ENCODE peak calls at places on chromosomes 12 and 14, in nine cellular contexts. J is IMR-90; E is neuronal stem cell; M is upper lobe of right lung; G is OCI-LY7; L is H1; H is NT2/D1; Y is HAP-1; T is CD8-positive, alpha-beta T cell. C is an unnamed sample. For H3K9me3, the result is how much of the 10 kb centered on the place peaks cover.

GRCh38 chr12:107436836-107437235 is 248.8 kb upstream of the PWP1 start:
- DNase-seq in L (no peak), H (no peak), T (no peak), E (no peak), J (no peak), M (no peak), G (no peak), Y (no peak), C (no peak)

GRCh38 chr12:111605931-111606625 is 7.0 kb upstream of the ATXN2 start:
- DNase-seq in J (no peak), H (no peak), Y (no peak), M (no peak), G (no peak), T (no peak), L (no peak), E (no peak), C (no peak)

GRCh38 chr12:52650520-52651081 is 1.4 kb downstream of the KRT2 start:
- DNase-seq in M (no peak), G (no peak), H (no peak), T (no peak), L (no peak), E (no peak), J (no peak), Y (no peak), C (peak)

GRCh38 chr14:70052990-70053389 is 135.8 kb downstream of the SLC8A3 start:
- DNase-seq in J (peak), M (no peak), T (no peak), H (no peak), G (peak), L (no peak), Y (no peak), E (peak), C (peak)

GRCh38 chr14:67746927-67747326 is 45.2 kb downstream of the RDH12 start:
- DNase-seq in J (no peak), Y (no peak), T (no peak), M (no peak), E (no peak), G (no peak), L (no peak), H (no peak), C (no peak)

GRCh38 chr12:42588981-42589464 is 523 bp downstream of the PRICKLE1 start:
- DNase-seq in H (peak), E (peak), T (no peak), J (peak), M (peak), Y (peak), G (peak), L (no peak), C (peak)

GRCh38 chr12:27081668-27082091 is 698 bp downstream of the C12orf71 start:
- DNase-seq in E (no peak), G (no peak), M (no peak), H (peak), L (peak), T (no peak), Y (no peak), J (peak), C (no peak)

GRCh38 chr14:61254803-61255526 is 26.2 kb downstream of the TMEM30B start:
- DNase-seq in H (no peak), L (peak), Y (no peak), J (no peak), E (no peak), G (no peak), T (no peak), M (no peak), C (no peak)

GRCh38 chr12:111029732-111030131 is 109.4 kb upstream of the MYL2 start:
- DNase-seq in M (no peak), G (no peak), J (no peak), T (no peak), L (no peak), H (no peak), E (no peak), Y (no peak), C (no peak)

GRCh38 chr12:121452356-121453021 is 52.6 kb downstream of the RNF34 start:
- DNase-seq in Y (no peak), E (no peak), G (no peak), T (no peak), H (no peak), L (no peak), M (peak), J (no peak), C (no peak)

GRCh38 chr12:121453629-121454028 is 53.7 kb downstream of the RNF34 start:
- DNase-seq in T (no peak), G (no peak), Y (no peak), M (no peak), L (no peak), H (no peak), E (no peak), J (no peak), C (no peak)

GRCh38 chr12:121451931-121452330 is 52.0 kb downstream of the RNF34 start:
- DNase-seq in H (no peak), L (no peak), J (no peak), M (no peak), T (no peak), G (no peak), E (no peak), Y (no peak), C (no peak)

GRCh38 chr12:121454921-121455320 is 55.0 kb downstream of the RNF34 start:
- DNase-seq in L (no peak), J (no peak), M (no peak), Y (no peak), E (no peak), G (no peak), H (no peak), T (no peak), C (no peak)

DNA sequence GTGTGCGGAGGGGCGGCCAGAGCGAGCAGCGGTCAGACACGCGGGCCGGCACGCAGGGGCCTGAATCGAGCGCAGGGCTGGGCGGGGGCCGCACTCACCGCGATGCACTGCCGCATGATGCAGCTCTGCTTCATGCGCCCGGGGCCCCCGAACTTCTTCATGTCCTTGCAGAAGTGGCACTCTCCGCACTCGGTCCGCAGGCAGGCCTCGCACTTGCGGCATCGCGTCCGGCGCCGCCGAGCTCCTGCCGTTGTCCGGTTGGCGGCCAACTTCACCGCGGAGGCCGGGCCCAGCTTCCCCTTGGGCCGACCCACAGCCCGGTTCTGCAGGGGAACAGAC is 53.1 kb downstream of the RNF34 start:
- DNase-seq in H (no peak), G (no peak), M (peak), J (no peak), Y (no peak), L (no peak), T (no peak), E (no peak), C (no peak)
- H3K4me3 ChIP-seq in H (no peak), G (no peak), M (no peak), J (no peak), Y (no peak), L (no peak), T (no peak), E (no peak), C (no peak)

GRCh38 chr14:28382460-28383220 is 383.9 kb upstream of the FOXG1 start:
- DNase-seq in H (no peak), M (no peak), G (no peak), E (no peak), J (no peak), Y (no peak), L (no peak), T (no peak), C (no peak)

GRCh38 chr14:28381656-28382055 is 384.9 kb upstream of the FOXG1 start:
- DNase-seq in T (no peak), L (no peak), J (no peak), M (no peak), H (no peak), Y (no peak), G (no peak), E (no peak), C (no peak)
- H3K9me3 ChIP-seq in T (under half), L (under half), J (under half), M (under half), H (under half), Y (under half), G (under half), E (under half), C (under half)

DNA sequence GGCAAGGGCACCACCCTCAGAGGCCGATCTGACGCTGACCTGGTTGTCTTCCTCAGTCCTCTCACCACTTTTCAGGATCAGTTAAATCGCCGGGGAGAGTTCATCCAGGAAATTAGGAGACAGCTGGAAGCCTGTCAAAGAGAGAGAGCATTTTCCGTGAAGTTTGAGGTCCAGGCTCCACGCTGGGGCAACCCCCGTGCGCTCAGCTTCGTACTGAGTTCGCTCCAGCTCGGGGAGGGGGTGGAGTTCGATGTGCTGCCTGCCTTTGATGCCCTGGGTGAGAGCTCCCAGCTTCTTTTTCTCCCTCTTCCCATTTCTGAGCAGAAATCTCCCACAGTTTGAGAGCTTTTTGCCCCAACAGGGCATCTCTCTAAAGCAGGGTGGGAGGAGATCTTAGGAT is 1.8 kb downstream of the OAS1 start:
- DNase-seq in T (no peak), H (no peak), Y (no peak), L (no peak), J (no peak), M (no peak), E (no peak), G (no peak), C (no peak)
- H3K4me3 ChIP-seq in T (no peak), H (no peak), Y (no peak), L (no peak), J (no peak), M (peak), E (no peak), G (peak), C (no peak)

GRCh38 chr12:126570571-126570970 is 1505.3 kb downstream of the AACS start:
- DNase-seq in J (no peak), H (no peak), E (no peak), L (no peak), Y (no peak), G (no peak), T (no peak), M (no peak), C (no peak)

GRCh38 chr12:126569706-126570105 is 1504.5 kb downstream of the AACS start:
- DNase-seq in T (no peak), G (no peak), M (no peak), J (no peak), E (no peak), Y (no peak), L (no peak), H (no peak), C (no peak)

GRCh38 chr12:126572170-126572569 is 1506.9 kb downstream of the AACS start:
- DNase-seq in J (no peak), Y (no peak), G (no peak), M (no peak), H (no peak), E (no peak), L (no peak), T (no peak), C (no peak)

DNA sequence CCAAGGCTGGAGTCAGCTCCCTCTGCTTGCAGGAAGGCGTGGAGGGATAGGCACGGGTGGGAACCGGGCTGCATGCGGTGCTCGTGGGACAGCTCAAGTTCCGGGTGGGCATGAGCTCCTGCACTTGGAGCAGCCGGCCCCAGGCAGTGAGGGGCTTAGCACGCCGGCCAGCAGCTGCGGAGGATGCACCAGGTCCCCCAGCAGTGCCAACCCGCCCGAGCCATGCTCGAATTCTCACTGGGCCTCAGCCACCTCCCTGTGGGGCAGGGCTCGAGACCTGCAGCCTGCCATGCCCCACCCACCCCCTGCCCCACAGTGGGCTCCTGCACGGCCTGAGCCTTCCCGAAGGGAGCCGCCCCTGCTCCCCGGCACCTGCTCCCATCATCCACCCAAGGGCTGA is 1501.8 kb downstream of the AACS start:
- DNase-seq in L (no peak), E (no peak), G (no peak), M (no peak), Y (no peak), J (no peak), T (no peak), H (no peak), C (no peak)
- H3K9me3 ChIP-seq in L (under half), E (under half), G (under half), M (under half), Y (under half), J (under half), T (under half), H (under half), C (under half)

GRCh38 chr14:34781242-34781641 is 66.8 kb upstream of the CFL2 start:
- DNase-seq in Y (no peak), J (peak), H (no peak), M (no peak), L (no peak), G (no peak), E (no peak), T (no peak), C (no peak)
- H3K4me3 ChIP-seq in Y (no peak), J (no peak), H (no peak), M (no peak), L (no peak), G (no peak), E (no peak), T (no peak), C (no peak)

GRCh38 chr12:133180669-133181068 is 626 bp upstream of the ZNF268 start:
- DNase-seq in J (no peak), Y (no peak), T (no peak), E (no peak), M (no peak), H (no peak), L (no peak), G (peak), C (no peak)

GRCh38 chr12:133174901-133175300 is 6.4 kb upstream of the ZNF268 start:
- DNase-seq in T (no peak), E (no peak), Y (no peak), M (no peak), L (no peak), J (no peak), H (no peak), G (no peak), C (no peak)
- H3K9me3 ChIP-seq in T (under half), E (under half), Y (under half), M (under half), L (under half), J (under half), H (under half), G (under half), C (under half)

C was measured in testis.